ENCODE peak calls at places on chromosomes 16 and 17, in four cellular contexts. W is endothelial cell of umbilical vein, P is suprapubic skin, N is ascending aorta. A is an unnamed sample.

GRCh38 chr16:75086281-75086680 is 30.3 kb downstream of the LDHD start:
- DNase-seq in P (no peak), W (peak; percentile 33), N (no peak), A (no peak)

GRCh38 chr17:43456661-43457361 is 27.0 kb upstream of the DHX8 start:
- DNase-seq in W (peak; percentile 42), P (no peak), N (no peak), A (peak; percentile 51)

GRCh38 chr16:13070268-13070667 is 168.9 kb downstream of the SHISA9 start:
- DNase-seq in P (no peak), N (no peak), W (no peak), A (no peak)

GRCh38 chr17:31072186-31072585 is 22.6 kb upstream of the NF1 start:
- DNase-seq in P (no peak), N (no peak), W (no peak), A (no peak)

GRCh38 chr17:66952681-66953638 is 11.5 kb upstream of the CACNG4 start:
- DNase-seq in N (no peak), P (no peak), W (no peak), A (no peak)

GRCh38 chr16:10180771-10181163 is 1.5 kb downstream of the GRIN2A start:
- DNase-seq in N (no peak), P (no peak), W (no peak), A (peak; percentile 7)

GRCh38 chr17:74107107-74107506 is 96.4 kb upstream of the RPL38 start:
- DNase-seq in N (no peak), W (no peak), P (no peak), A (no peak)

GRCh38 chr17:3318336-3318735 is 20.2 kb upstream of the OR3A1 start:
- DNase-seq in P (no peak), W (no peak), N (no peak), A (no peak)

GRCh38 chr17:41521574-41522261 is 3.0 kb upstream of the KRT15 start:
- DNase-seq in W (peak; percentile 70), N (no peak), P (no peak), A (no peak)

GRCh38 chr17:34314279-34314678 is 5.0 kb upstream of the CCL8 start:
- DNase-seq in W (peak; percentile 26), P (no peak), N (no peak), A (no peak)

GRCh38 chr16:12187939-12188673 is 211.6 kb downstream of the SNX29 start:
- DNase-seq in N (no peak), W (no peak), P (no peak), A (no peak)

GRCh38 chr17:28879886-28880571 is 17.5 kb downstream of the FLOT2 start:
- DNase-seq in W (no peak), P (no peak), N (no peak), A (no peak)

GRCh38 chr17:40547079-40547784 is 18.0 kb downstream of the CCR7 start:
- DNase-seq in N (no peak), W (no peak), P (peak; percentile 60), A (peak; percentile 99)

GRCh38 chr17:15281909-15282308 is 16.8 kb upstream of the PMP22 start:
- DNase-seq in P (no peak), N (no peak), W (peak; percentile 29), A (no peak)

GRCh38 chr16:84785843-84786538 is 33.8 kb upstream of the CRISPLD2 start:
- DNase-seq in P (peak; percentile 61), N (no peak), W (peak; percentile 6), A (no peak)

GRCh38 chr17:45747907-45748306 is 36.2 kb upstream of the CRHR1 start:
- DNase-seq in N (no peak), W (no peak), P (no peak), A (no peak)

GRCh38 chr16:48614759-48615158 is 4.8 kb upstream of the N4BP1 start:
- DNase-seq in P (no peak), W (no peak), N (no peak), A (no peak)

GRCh38 chr17:72150632-72151460 is 30.0 kb downstream of the SOX9 start:
- DNase-seq in N (no peak), P (no peak), W (no peak), A (no peak)

GRCh38 chr16:47013172-47013571 is 39.7 kb upstream of the DNAJA2 start:
- DNase-seq in W (no peak), N (no peak), P (no peak), A (no peak)

GRCh38 chr16:70430667-70431536 is 8.0 kb downstream of the ST3GAL2 start:
- DNase-seq in N (no peak), P (no peak), W (no peak), A (peak; percentile 61)

GRCh38 chr17:38428643-38429371 is 543 bp downstream of the ARHGAP23 start:
- DNase-seq in P (no peak), N (peak; percentile 46), W (peak; percentile 56), A (peak; percentile 85)

GRCh38 chr16:50778284-50779163 is 36.6 kb downstream of the CYLD start:
- DNase-seq in P (no peak), W (no peak), N (no peak), A (no peak)

GRCh38 chr17:65698381-65699061 is 137.1 kb upstream of the AXIN2 start:
- DNase-seq in W (peak; percentile 55), N (no peak), P (no peak), A (no peak)

GRCh38 chr17:3886776-3887175 is 6.1 kb downstream of the CAMKK1 start:
- DNase-seq in P (no peak), N (no peak), W (no peak), A (no peak)

GRCh38 chr17:37082985-37083384 is 134.2 kb downstream of the AATF start:
- DNase-seq in N (no peak), W (no peak), P (no peak), A (no peak)

GRCh38 chr16:8986111-8986510 is 22.4 kb upstream of the USP7 start:
- DNase-seq in N (no peak), P (no peak), W (no peak), A (no peak)

GRCh38 chr16:15427648-15428239 is 6.6 kb upstream of the BMERB1 start:
- DNase-seq in P (peak; percentile 76), N (no peak), W (peak; percentile 82), A (peak; percentile 11)

GRCh38 chr17:73340093-73340596 is 28.3 kb upstream of the CDC42EP4 start:
- DNase-seq in P (no peak), N (no peak), W (no peak), A (no peak)

GRCh38 chr16:10989494-10989893 is 45.1 kb downstream of the CLEC16A start:
- DNase-seq in N (no peak), W (no peak), P (no peak), A (no peak)

GRCh38 chr16:22372882-22373661 is 1.3 kb downstream of the CDR2 start:
- DNase-seq in P (no peak), N (no peak), W (peak; percentile 42), A (peak; percentile 16)

GRCh38 chr17:73591278-73592078 is 52.8 kb downstream of the SDK2 start:
- DNase-seq in W (no peak), N (no peak), P (no peak), A (peak; percentile 82)

DNA sequence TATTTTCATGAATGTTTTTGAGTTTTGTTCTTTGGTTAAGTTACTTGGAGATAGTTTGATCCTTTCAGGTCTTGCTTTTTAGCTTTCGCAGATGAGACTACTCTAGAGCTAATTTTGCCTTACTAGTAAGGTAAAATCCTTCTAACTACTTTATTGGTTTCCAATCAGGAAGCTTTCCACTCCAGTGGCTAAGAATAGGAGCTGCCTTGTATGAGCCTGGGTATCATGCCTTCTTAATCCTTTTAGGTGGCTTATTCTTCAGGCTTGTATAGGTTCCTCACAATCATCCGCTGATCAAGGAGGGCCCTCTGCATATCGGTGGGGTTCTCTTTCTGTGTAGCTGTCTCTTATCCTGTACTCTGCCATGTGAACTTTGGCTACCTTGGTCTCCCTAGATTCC is 53.7 kb downstream of the MAP2K4 start:
- DNase-seq in P (no peak), N (no peak), W (no peak), A (no peak)
- H3K4me3 ChIP-seq in P (no peak overlapping the region), N (no peak overlapping the region), W (no peak overlapping the region), A (no peak overlapping the region)

GRCh38 chr17:56826611-56827414 is 6.9 kb downstream of the C17orf67 start:
- DNase-seq in P (no peak), W (peak; percentile 14), N (no peak), A (no peak)
- H3K4me1 ChIP-seq in P (peaks cover under 1% of the 10 kb centered on the region), W (peaks cover 15% of the 10 kb centered on the region), N (no peaks in the 10 kb centered on the region), A (peaks cover 9% of the 10 kb centered on the region)

GRCh38 chr17:49676276-49676868 is 1.5 kb downstream of the SPOP start:
- DNase-seq in W (peak; percentile 40), P (no peak), N (no peak), A (peak; percentile 41)
- H3K4me3 ChIP-seq in W (peak overlapping the region; percentile 75), P (peak overlapping the region; percentile 85), N (peak overlapping the region; percentile 83), A (peak overlapping the region; percentile 81)

GRCh38 chr17:82860606-82861392 is 21.0 kb upstream of the ZNF750 start:
- DNase-seq in W (no peak), N (no peak), P (no peak), A (no peak)
- H3K4me1 ChIP-seq in W (peaks cover 26% of the 10 kb centered on the region), N (no peaks in the 10 kb centered on the region), P (peaks cover 59% of the 10 kb centered on the region), A (peaks cover 80% of the 10 kb centered on the region)

DNA sequence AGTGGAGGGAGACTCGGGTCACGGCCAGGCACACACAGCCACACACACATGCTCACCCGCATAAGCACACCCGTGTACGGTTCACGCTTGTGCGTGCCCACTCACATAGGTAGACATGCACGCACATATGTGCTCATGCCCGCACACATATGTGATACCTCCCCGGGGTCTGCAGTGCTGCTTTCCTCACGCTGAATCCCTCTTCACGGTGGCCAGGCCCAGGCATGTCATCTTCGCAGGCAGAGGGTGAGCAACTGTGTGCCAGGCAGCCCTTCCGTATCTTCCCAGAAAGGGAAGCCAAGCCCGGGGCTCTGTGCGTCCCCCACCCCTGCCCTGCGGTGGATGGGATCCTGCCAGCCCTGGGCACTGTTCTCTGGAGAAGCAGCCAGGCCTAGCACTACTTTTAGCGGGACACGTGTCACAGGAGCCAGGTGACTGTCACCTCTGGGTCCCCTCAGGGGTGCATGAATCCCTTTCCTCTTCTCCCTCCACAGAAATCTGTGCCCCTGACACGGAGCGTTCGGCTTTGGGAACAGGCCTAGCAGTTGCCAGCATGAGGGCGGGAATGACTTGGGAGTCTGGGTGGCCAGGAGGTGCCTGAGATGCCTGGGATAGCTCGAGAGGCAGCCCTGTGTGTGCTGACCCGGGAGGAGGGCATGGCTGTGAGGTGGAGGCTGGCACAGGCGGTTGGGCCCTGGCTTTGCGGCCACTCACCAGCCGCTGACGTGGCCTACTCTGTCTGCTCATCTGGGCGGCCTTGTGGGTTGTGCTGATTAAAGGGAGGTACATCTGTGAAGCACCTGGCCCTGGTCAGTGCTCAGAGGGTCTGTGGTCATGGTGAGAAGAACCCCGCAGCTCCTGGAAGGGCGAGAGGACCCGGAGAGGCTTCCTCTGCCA is 47.5 kb downstream of the BAIAP2 start:
- DNase-seq in N (no peak), W (peak; percentile 5), P (no peak), A (no peak)
- H3K4me3 ChIP-seq in N (no peak overlapping the region), W (no peak overlapping the region), P (no peak overlapping the region), A (no peak overlapping the region)

GRCh38 chr17:5254903-5255521 is 20.4 kb upstream of the SCIMP start:
- DNase-seq in W (no peak), N (no peak), P (no peak), A (no peak)
- H3K4me1 ChIP-seq in W (no peaks in the 10 kb centered on the region), N (no peaks in the 10 kb centered on the region), P (no peaks in the 10 kb centered on the region), A (no peaks in the 10 kb centered on the region)

DNA sequence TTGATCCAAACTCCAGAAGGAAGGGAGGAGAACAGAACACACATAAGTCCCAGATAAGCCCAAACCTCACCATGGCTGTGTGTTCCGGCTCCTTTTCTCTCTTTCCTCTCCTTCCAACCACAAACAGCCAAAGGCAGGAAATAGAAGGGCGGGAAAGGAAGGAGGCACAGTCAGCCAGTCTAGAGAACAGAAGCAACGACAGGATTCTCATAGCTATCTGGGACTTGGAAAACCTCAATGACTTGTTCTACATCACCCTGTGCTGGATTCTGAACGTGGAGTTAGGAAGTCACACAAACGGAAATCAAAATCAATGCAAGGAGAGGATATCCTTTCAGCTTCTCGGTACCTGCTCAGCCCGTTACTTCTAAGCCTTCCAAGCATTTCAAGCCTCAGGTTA is 9.0 kb downstream of the CRK start:
- DNase-seq in N (no peak), P (no peak), W (peak; percentile 82), A (no peak)
- H3K4me3 ChIP-seq in N (no peak overlapping the region), P (no peak overlapping the region), W (peak overlapping the region; percentile 21), A (no peak overlapping the region)

A was measured in DND-41.